ENCODE peak calls at places on chromosomes 5 and 9, in eight cellular contexts. E is A549, L is B cell, D is tibial artery, G is heart left ventricle, V is AG04450, W is type B pancreatic cell, Y is AG04449. M is an unnamed sample.

GRCh38 chr9:122463828-122464632 is 13.7 kb downstream of the OR1J1 start:
- DNase-seq in G (no peak), W (no peak), L (no peak), V (no peak), E (peak; percentile 24), D (no peak), Y (no peak), M (peak; percentile 13)

GRCh38 chr5:7347377-7347776 is 48.6 kb upstream of the ADCY2 start:
- DNase-seq in L (no peak), Y (no peak), V (no peak), W (no peak), G (no peak), E (no peak), D (no peak), M (no peak)

GRCh38 chr5:55306641-55307382 is 682 bp downstream of the DHX29 start:
- DNase-seq in L (peak; percentile 21), Y (no peak), V (no peak), W (no peak), G (no peak), D (no peak), E (no peak), M (peak; percentile 13)

GRCh38 chr9:93111371-93112115 is 15.5 kb downstream of the CARD19 start:
- DNase-seq in L (peak; percentile 36), D (peak; percentile 15), Y (no peak), V (no peak), E (no peak), G (no peak), W (no peak), M (peak; percentile 94)

GRCh38 chr5:14364576-14365472 is 216.8 kb upstream of the OTULINL start:
- DNase-seq in D (no peak), G (no peak), L (no peak), Y (no peak), V (no peak), W (no peak), E (peak; percentile 48), M (peak; percentile 53)

GRCh38 chr5:159751459-159751858 is 164.8 kb upstream of the ADRA1B start:
- DNase-seq in D (no peak), Y (no peak), W (no peak), V (no peak), G (no peak), L (no peak), E (no peak), M (no peak)

GRCh38 chr9:122821278-122821952 is 7.0 kb downstream of the PDCL start:
- DNase-seq in V (no peak), G (no peak), D (peak; percentile 63), E (no peak), Y (no peak), W (no peak), L (no peak), M (no peak)

GRCh38 chr9:114629563-114630090 is 18.5 kb downstream of the TMEM268 start:
- DNase-seq in E (no peak), G (no peak), V (no peak), L (no peak), D (no peak), W (no peak), Y (no peak), M (no peak)

GRCh38 chr9:37283730-37284235 is 138.7 kb upstream of the GRHPR start:
- DNase-seq in L (peak; percentile 26), D (no peak), W (no peak), Y (peak; percentile 17), G (no peak), V (no peak), E (peak; percentile 63), M (no peak)

GRCh38 chr9:129428890-129429577 is 191.9 kb downstream of the C9orf50 start:
- DNase-seq in L (no peak), G (no peak), W (no peak), D (no peak), Y (no peak), E (no peak), V (no peak), M (no peak)

GRCh38 chr5:133121080-133121479 is 69.3 kb downstream of the HSPA4 start:
- DNase-seq in E (no peak), L (no peak), G (no peak), Y (peak; percentile 5), W (no peak), D (no peak), V (no peak), M (no peak)

GRCh38 chr5:76542887-76543690 is 80.1 kb downstream of the F2RL2 start:
- DNase-seq in G (no peak), Y (no peak), D (peak; percentile 32), L (no peak), W (no peak), E (no peak), V (no peak), M (no peak)

GRCh38 chr5:171207256-171207866 is 101.7 kb upstream of the TLX3 start:
- DNase-seq in G (no peak), D (no peak), W (no peak), V (peak; percentile 6), L (peak; percentile 15), Y (no peak), E (peak; percentile 52), M (peak; percentile 69)

GRCh38 chr5:367358-368130 is 46.0 kb downstream of the AHRR start:
- DNase-seq in W (peak; percentile 62), E (no peak), Y (no peak), G (peak; percentile 14), D (no peak), V (no peak), L (peak; percentile 7), M (no peak)

DNA sequence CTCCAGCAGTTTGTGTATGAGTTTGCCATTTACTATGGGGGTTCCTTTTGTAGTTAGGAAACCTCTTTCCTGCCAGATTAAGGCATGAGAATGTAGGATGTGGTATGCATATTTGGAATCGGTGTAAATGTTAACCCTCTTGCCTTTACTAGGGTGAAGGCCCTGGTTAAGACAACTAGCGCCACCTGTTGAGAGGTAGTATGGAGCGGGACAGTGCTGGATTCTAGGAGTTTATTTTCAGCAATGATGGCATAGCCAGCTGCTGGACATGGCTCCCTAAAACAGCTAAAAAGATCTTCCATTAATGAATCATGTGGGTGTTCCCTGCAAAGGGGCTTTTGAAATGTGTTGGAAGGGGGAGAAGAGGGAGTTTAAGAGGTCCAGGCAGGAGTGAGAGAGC is 30.7 kb upstream of the GPX3 start:
- DNase-seq in E (no peak), G (no peak), Y (no peak), L (no peak), W (no peak), V (no peak), D (no peak), M (peak; percentile 41)
- TF ChIP-seq CTCF in E (peak; percentile 7), G (peak; percentile 25), Y (no peak), L (no peak), W (no peak), V (no peak), D (no peak), M (peak; percentile 14)

GRCh38 chr9:101005248-101005647 is 23.3 kb upstream of the PLPPR1 start:
- DNase-seq in D (no peak), L (no peak), G (no peak), Y (no peak), E (no peak), W (no peak), V (no peak), M (no peak)

DNA sequence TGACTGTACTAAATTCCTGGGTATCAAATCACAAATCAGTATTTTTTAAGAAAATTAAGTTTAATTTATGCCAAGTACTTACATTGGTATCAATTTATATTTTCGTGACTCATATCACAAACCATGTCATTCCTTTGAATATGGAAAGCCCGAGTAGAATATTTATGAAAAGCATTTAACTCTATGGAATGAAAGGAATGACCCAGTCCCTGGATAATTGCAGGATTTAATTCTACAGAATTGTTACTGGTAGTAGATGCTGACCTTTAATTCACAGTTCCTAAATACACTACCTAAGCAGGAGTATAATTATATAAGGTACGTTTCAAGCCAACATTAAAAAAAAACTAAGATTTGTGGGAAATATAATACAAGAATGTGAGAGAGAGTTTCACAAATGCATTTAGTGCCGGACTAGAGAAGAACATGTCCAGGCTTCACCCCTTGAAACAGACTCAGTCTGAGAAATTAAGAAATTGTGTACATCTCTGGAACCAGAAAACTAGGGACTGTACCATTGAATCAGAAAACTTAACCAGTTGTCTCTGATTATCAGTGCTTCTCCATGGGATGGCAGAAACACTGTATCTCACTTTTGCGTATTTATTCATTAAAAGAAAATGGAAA is 28.5 kb upstream of the PLPPR1 start:
- DNase-seq in W (no peak), L (no peak), V (no peak), D (no peak), Y (no peak), G (no peak), E (no peak), M (no peak)
- TF ChIP-seq CTCF in W (no peak), L (no peak), V (no peak), D (no peak), Y (no peak), G (no peak), E (no peak), M (no peak)

DNA sequence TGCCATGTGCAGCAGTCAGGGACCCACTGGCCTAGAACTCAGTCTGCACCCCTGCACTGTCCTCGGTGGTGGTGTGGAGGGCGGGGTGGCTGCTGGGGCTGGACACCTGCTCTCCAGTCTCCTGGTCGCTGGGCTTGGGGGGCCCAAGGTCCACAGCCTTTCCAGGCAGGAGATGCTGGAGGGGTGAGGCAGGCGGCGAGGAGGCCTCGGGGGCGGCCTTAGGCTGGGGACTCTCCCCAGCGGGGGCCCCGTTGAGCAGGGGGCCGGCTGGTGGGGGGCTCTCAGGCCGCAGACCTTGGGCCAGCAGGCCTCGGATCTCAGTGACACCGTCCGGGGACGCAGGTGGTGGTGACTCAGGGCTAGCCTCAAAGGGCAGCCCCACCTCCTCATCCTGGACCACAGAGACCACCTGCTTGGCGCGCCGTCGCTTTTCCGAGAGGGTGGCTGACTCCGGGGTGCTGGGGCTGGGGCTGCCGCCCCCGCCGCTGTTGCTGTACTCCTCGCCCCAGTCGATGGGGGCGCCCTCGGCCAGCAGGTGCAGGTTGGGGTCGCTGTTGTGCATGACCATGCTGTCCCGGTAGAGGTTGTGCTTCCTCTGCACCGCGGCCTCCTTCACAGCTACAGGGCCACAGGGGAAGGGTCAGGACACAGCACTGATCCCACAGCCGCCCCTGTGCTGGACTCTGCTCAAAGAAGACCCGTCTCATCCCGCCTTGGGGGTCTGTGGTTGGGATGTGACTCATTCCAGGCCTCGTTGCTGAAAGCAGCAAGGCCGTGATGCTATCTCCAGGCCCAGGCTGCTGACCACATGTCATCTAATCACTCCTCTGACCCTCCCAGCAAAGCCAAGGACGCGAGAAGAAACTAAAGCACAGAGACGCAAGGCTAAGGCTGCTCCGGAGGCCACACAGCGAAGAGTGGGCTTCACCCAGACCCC is 55.8 kb downstream of the LRSAM1 start:
- DNase-seq in D (no peak), W (no peak), Y (no peak), E (no peak), L (no peak), V (no peak), G (no peak), M (no peak)
- TF ChIP-seq CTCF in D (no peak), W (no peak), Y (no peak), E (no peak), L (no peak), V (no peak), G (no peak), M (no peak)

DNA sequence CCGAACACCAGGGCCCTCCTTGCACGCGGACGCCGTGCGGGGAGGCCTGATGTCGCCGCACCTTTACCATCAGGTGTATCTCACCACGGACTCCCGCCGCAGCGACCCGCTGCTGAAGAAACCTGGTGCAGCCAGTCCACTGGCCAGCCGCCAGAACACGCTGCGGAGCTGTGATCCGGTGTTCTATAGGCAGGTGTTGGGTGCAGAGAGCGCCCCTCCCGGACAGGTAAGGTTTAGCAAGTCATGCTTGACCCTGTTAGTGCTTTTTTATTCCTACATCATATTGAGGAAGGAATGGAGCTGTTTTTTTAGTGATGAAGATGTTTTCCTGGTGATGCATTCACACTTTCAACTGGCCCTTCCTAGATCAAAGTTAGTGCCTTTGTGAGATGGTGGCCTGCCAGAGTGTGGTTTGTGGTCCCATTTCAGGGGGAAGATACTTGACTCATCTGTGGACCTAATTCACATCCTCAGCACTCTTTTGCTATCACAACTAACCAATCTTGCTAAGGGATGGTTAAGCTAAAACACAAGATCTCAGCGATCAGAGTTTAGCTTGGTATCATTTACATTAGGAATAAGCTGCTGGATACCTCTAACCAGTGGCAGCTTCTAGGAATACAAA is 2.7 kb downstream of the PCDHGC3 start:
- DNase-seq in L (no peak), G (no peak), E (no peak), V (no peak), Y (no peak), W (no peak), D (no peak), M (no peak)
- TF ChIP-seq CTCF in L (no peak), G (no peak), E (no peak), V (peak; percentile 39), Y (peak; percentile 28), W (peak; percentile 50), D (no peak), M (peak; percentile 29)

M was measured in MCF 10A.